ENCODE peak calls at places on chromosomes 6 and 20, in eight cellular contexts. One of them, this sample, is unnamed.

GRCh38 chr20:38201356-38201755 is 36.3 kb upstream of the TGM2 start:
- DNase-seq in IMR-90: peak
- DNase-seq in fibroblast of lung: peak
- DNase-seq in GM13976: no peak
- DNase-seq in fibroblast of mammary gland: peak
- DNase-seq in spleen: peak
- DNase-seq in neural crest cell: no peak
- DNase-seq in Panc1: no peak
- DNase-seq in this sample: peak

GRCh38 chr6:37920667-37921066 is 101.1 kb downstream of the ZFAND3 start:
- DNase-seq in fibroblast of lung: no peak
- DNase-seq in fibroblast of mammary gland: no peak
- DNase-seq in spleen: no peak
- DNase-seq in neural crest cell: no peak
- DNase-seq in Panc1: peak
- DNase-seq in IMR-90: no peak
- DNase-seq in GM13976: no peak
- DNase-seq in this sample: no peak

GRCh38 chr20:51463560-51463959 is 79.0 kb downstream of the NFATC2 start:
- DNase-seq in fibroblast of mammary gland: no peak
- DNase-seq in fibroblast of lung: no peak
- DNase-seq in GM13976: no peak
- DNase-seq in IMR-90: no peak
- DNase-seq in Panc1: no peak
- DNase-seq in neural crest cell: no peak
- DNase-seq in spleen: peak
- DNase-seq in this sample: no peak

GRCh38 chr20:17967595-17968365 is 814 bp downstream of the SNX5 start:
- DNase-seq in fibroblast of mammary gland: peak
- DNase-seq in IMR-90: peak
- DNase-seq in neural crest cell: peak
- DNase-seq in spleen: no peak
- DNase-seq in Panc1: peak
- DNase-seq in GM13976: no peak
- DNase-seq in fibroblast of lung: peak
- DNase-seq in this sample: peak

GRCh38 chr20:62642666-62643520 is 590 bp downstream of the SLCO4A1 start:
- DNase-seq in GM13976: peak
- DNase-seq in neural crest cell: no peak
- DNase-seq in IMR-90: peak
- DNase-seq in spleen: peak
- DNase-seq in fibroblast of lung: peak
- DNase-seq in Panc1: no peak
- DNase-seq in fibroblast of mammary gland: peak
- DNase-seq in this sample: peak

GRCh38 chr6:155493694-155494143 is 38.1 kb upstream of the NOX3 start:
- DNase-seq in neural crest cell: no peak
- DNase-seq in IMR-90: peak
- DNase-seq in fibroblast of mammary gland: peak
- DNase-seq in GM13976: peak
- DNase-seq in Panc1: peak
- DNase-seq in spleen: no peak
- DNase-seq in fibroblast of lung: peak
- DNase-seq in this sample: peak

GRCh38 chr6:26031595-26032386 is 55.4 kb upstream of the HFE start:
- DNase-seq in Panc1: peak
- DNase-seq in fibroblast of lung: peak
- DNase-seq in neural crest cell: peak
- DNase-seq in fibroblast of mammary gland: peak
- DNase-seq in GM13976: peak
- DNase-seq in IMR-90: peak
- DNase-seq in spleen: peak
- DNase-seq in this sample: peak

GRCh38 chr6:168950500-168951223 is 303.0 kb downstream of the THBS2 start:
- DNase-seq in spleen: no peak
- DNase-seq in fibroblast of lung: no peak
- DNase-seq in IMR-90: peak
- DNase-seq in GM13976: no peak
- DNase-seq in neural crest cell: no peak
- DNase-seq in fibroblast of mammary gland: peak
- DNase-seq in Panc1: no peak
- DNase-seq in this sample: peak

GRCh38 chr6:90484903-90485302 is 102.0 kb downstream of the MAP3K7 start:
- DNase-seq in fibroblast of lung: no peak
- DNase-seq in spleen: no peak
- DNase-seq in IMR-90: no peak
- DNase-seq in Panc1: no peak
- DNase-seq in fibroblast of mammary gland: no peak
- DNase-seq in neural crest cell: peak
- DNase-seq in GM13976: no peak
- DNase-seq in this sample: no peak

GRCh38 chr20:52060794-52061714 is 130.5 kb downstream of the ZFP64 start:
- DNase-seq in fibroblast of lung: no peak
- DNase-seq in neural crest cell: no peak
- DNase-seq in fibroblast of mammary gland: peak
- DNase-seq in IMR-90: no peak
- DNase-seq in Panc1: peak
- DNase-seq in GM13976: no peak
- DNase-seq in spleen: no peak
- DNase-seq in this sample: peak

GRCh38 chr6:163180874-163181541 is 233.5 kb upstream of the QKI start:
- DNase-seq in neural crest cell: peak
- DNase-seq in GM13976: peak
- DNase-seq in fibroblast of mammary gland: peak
- DNase-seq in spleen: no peak
- DNase-seq in IMR-90: no peak
- DNase-seq in Panc1: peak
- DNase-seq in fibroblast of lung: peak
- DNase-seq in this sample: peak

GRCh38 chr6:85368631-85369030 is 81.3 kb upstream of the NT5E start:
- DNase-seq in fibroblast of lung: peak
- DNase-seq in spleen: no peak
- DNase-seq in GM13976: no peak
- DNase-seq in fibroblast of mammary gland: no peak
- DNase-seq in Panc1: no peak
- DNase-seq in neural crest cell: no peak
- DNase-seq in IMR-90: no peak
- DNase-seq in this sample: no peak

GRCh38 chr6:85372915-85373270 is 77.0 kb upstream of the NT5E start:
- DNase-seq in spleen: no peak
- DNase-seq in Panc1: no peak
- DNase-seq in fibroblast of mammary gland: no peak
- DNase-seq in IMR-90: no peak
- DNase-seq in fibroblast of lung: no peak
- DNase-seq in GM13976: no peak
- DNase-seq in neural crest cell: no peak
- DNase-seq in this sample: no peak

DNA sequence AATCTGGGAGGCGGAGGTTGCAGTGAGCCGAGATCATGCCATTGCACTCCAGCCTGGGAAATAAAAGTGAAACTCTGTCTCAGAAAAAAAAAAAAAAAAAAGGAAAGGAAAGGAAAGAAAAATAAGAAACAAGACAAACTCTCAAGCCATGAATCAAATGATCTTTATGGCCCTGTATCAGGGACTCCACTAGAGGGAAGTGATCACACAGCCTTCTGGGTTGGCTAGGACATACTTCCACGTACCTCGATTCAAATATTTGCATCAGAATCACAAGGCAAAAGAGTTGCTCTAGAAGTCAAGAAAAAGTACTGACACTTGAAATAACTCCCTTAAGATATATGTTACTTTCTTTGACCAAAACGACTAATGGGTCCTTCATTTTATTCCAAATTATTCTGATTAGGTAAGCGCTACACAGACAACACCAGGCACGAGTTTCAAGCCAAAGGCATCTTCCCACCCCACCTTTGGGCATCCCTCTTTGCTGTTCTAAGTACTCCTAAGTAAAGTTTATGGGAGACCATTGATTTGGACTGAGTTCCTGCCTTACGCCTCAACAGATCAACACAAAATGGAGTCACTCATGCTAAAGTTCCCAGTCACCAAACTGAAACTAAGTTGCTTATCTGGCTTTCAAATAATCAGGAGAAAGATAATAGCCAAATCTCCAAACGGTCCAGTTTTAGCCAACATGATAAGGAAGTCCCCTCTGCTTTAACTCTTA is 77.5 kb upstream of the NT5E start:
- DNase-seq in spleen: no peak
- DNase-seq in GM13976: peak
- DNase-seq in fibroblast of lung: no peak
- DNase-seq in Panc1: no peak
- DNase-seq in IMR-90: no peak
- DNase-seq in neural crest cell: no peak
- DNase-seq in fibroblast of mammary gland: peak
- DNase-seq in this sample: peak
- TF ChIP-seq CTCF in spleen: no peak
- TF ChIP-seq CTCF in GM13976: no peak
- TF ChIP-seq CTCF in fibroblast of lung: no peak
- TF ChIP-seq CTCF in Panc1: peak
- TF ChIP-seq CTCF in IMR-90: no peak
- TF ChIP-seq CTCF in neural crest cell: no peak
- TF ChIP-seq CTCF in fibroblast of mammary gland: no peak
- TF ChIP-seq CTCF in this sample: peak

GRCh38 chr6:1499798-1500197 is 109.9 kb upstream of the FOXC1 start:
- DNase-seq in Panc1: no peak
- DNase-seq in neural crest cell: no peak
- DNase-seq in spleen: no peak
- DNase-seq in GM13976: no peak
- DNase-seq in fibroblast of lung: no peak
- DNase-seq in fibroblast of mammary gland: no peak
- DNase-seq in IMR-90: no peak
- DNase-seq in this sample: peak

GRCh38 chr6:1496836-1497592 is 107.6 kb downstream of the FOXF2 start:
- DNase-seq in GM13976: no peak
- DNase-seq in fibroblast of lung: no peak
- DNase-seq in Panc1: no peak
- DNase-seq in spleen: no peak
- DNase-seq in neural crest cell: no peak
- DNase-seq in IMR-90: no peak
- DNase-seq in fibroblast of mammary gland: no peak
- DNase-seq in this sample: no peak

GRCh38 chr6:1500874-1501273 is 108.8 kb upstream of the FOXC1 start:
- DNase-seq in Panc1: no peak
- DNase-seq in spleen: no peak
- DNase-seq in fibroblast of mammary gland: no peak
- DNase-seq in IMR-90: no peak
- DNase-seq in fibroblast of lung: no peak
- DNase-seq in neural crest cell: no peak
- DNase-seq in GM13976: no peak
- DNase-seq in this sample: no peak

GRCh38 chr6:1497593-1498105 is 108.3 kb downstream of the FOXF2 start:
- DNase-seq in neural crest cell: no peak
- DNase-seq in GM13976: no peak
- DNase-seq in Panc1: no peak
- DNase-seq in IMR-90: no peak
- DNase-seq in spleen: no peak
- DNase-seq in fibroblast of mammary gland: no peak
- DNase-seq in fibroblast of lung: no peak
- DNase-seq in this sample: no peak

GRCh38 chr6:1498491-1499113 is 109.2 kb downstream of the FOXF2 start:
- DNase-seq in fibroblast of lung: no peak
- DNase-seq in Panc1: no peak
- DNase-seq in IMR-90: peak
- DNase-seq in fibroblast of mammary gland: peak
- DNase-seq in GM13976: no peak
- DNase-seq in neural crest cell: no peak
- DNase-seq in spleen: no peak
- DNase-seq in this sample: no peak
- TF ChIP-seq CTCF in fibroblast of lung: no peak
- TF ChIP-seq CTCF in Panc1: no peak
- TF ChIP-seq CTCF in IMR-90: no peak
- TF ChIP-seq CTCF in fibroblast of mammary gland: peak
- TF ChIP-seq CTCF in GM13976: no peak
- TF ChIP-seq CTCF in neural crest cell: no peak
- TF ChIP-seq CTCF in spleen: no peak
- TF ChIP-seq CTCF in this sample: no peak

GRCh38 chr20:58636983-58637421 is 14.1 kb upstream of the STX16 start:
- DNase-seq in spleen: no peak
- DNase-seq in fibroblast of mammary gland: no peak
- DNase-seq in IMR-90: no peak
- DNase-seq in Panc1: no peak
- DNase-seq in GM13976: no peak
- DNase-seq in neural crest cell: no peak
- DNase-seq in fibroblast of lung: no peak
- DNase-seq in this sample: no peak
- TF ChIP-seq CTCF in spleen: no peak
- TF ChIP-seq CTCF in fibroblast of mammary gland: peak
- TF ChIP-seq CTCF in IMR-90: peak
- TF ChIP-seq CTCF in Panc1: no peak
- TF ChIP-seq CTCF in GM13976: no peak
- TF ChIP-seq CTCF in neural crest cell: peak
- TF ChIP-seq CTCF in fibroblast of lung: no peak
- TF ChIP-seq CTCF in this sample: peak

GRCh38 chr6:116881236-116881635 is 4.2 kb downstream of the RFX6 start:
- DNase-seq in GM13976: no peak
- DNase-seq in fibroblast of mammary gland: peak
- DNase-seq in fibroblast of lung: no peak
- DNase-seq in IMR-90: no peak
- DNase-seq in neural crest cell: no peak
- DNase-seq in spleen: no peak
- DNase-seq in Panc1: no peak
- DNase-seq in this sample: peak
- TF ChIP-seq CTCF in GM13976: no peak
- TF ChIP-seq CTCF in fibroblast of mammary gland: peak
- TF ChIP-seq CTCF in fibroblast of lung: no peak
- TF ChIP-seq CTCF in IMR-90: peak
- TF ChIP-seq CTCF in neural crest cell: peak
- TF ChIP-seq CTCF in spleen: no peak
- TF ChIP-seq CTCF in Panc1: peak
- TF ChIP-seq CTCF in this sample: no peak

DNA sequence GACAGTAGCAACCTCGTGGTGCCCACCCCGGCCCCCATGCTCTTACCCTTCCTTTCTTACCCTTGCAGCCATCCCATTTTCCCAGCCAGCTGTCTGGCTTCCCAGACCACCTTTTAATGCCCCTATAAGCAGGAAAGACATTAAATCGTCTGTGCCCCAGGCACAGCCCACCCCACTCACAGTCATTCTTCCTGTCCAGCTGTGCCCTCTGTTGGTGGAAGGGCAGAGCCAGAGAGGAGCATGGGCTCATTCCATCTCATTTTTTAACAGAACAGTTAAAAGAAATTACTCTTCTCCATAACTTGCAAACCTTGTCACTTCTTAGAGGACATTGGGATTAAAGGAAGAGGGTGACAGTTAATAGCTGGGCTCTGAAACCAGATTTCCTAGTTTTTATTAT is 240.5 kb downstream of the NRN1 start:
- DNase-seq in neural crest cell: no peak
- DNase-seq in spleen: no peak
- DNase-seq in Panc1: no peak
- DNase-seq in IMR-90: no peak
- DNase-seq in fibroblast of lung: no peak
- DNase-seq in fibroblast of mammary gland: no peak
- DNase-seq in GM13976: no peak
- DNase-seq in this sample: no peak
- TF ChIP-seq CTCF in neural crest cell: no peak
- TF ChIP-seq CTCF in spleen: no peak
- TF ChIP-seq CTCF in Panc1: no peak
- TF ChIP-seq CTCF in IMR-90: peak
- TF ChIP-seq CTCF in fibroblast of lung: peak
- TF ChIP-seq CTCF in fibroblast of mammary gland: peak
- TF ChIP-seq CTCF in GM13976: no peak
- TF ChIP-seq CTCF in this sample: no peak